ENCODE peak calls at places on chromosome 6, in five cellular contexts. U is stimulated activated CD4-positive, alpha-beta T cell treated with anti-CD3 and anti-CD28 coated beads, Interleukin-12 subunit alpha, Interleukin-12 subunit beta, amount 100 ng/mL, for 48 hours; V is epithelial cell of esophagus; L is activated CD4-positive, alpha-beta T cell treated with anti-CD3 and anti-CD28 coated beads, Interleukin-2, amount 50 U/mL, for 1 hour; B is H9. Y is an unnamed sample.

GRCh38 chr6:31464252-31465184 is 33.4 kb upstream of the MICB start:
- DNase-seq in U (no peak), V (no peak), L (no peak), B (no peak), Y (no peak)

GRCh38 chr6:148747145-148747492 is 289 bp downstream of the UST start:
- DNase-seq in U (no peak), V (no peak), L (no peak), B (no peak), Y (peak; percentile 55)

GRCh38 chr6:92967352-92967751 is 452.0 kb downstream of the EPHA7 start:
- DNase-seq in U (no peak), V (no peak), L (no peak), B (no peak), Y (no peak)

GRCh38 chr6:126252154-126252553 is 87.8 kb upstream of the CENPW start:
- DNase-seq in U (no peak), V (no peak), L (no peak), B (peak; percentile 46), Y (no peak)

GRCh38 chr6:16322666-16323312 is 84.4 kb downstream of the GMPR start:
- DNase-seq in U (peak; percentile 77), V (peak; percentile 92), L (peak; percentile 74), B (peak; percentile 59), Y (peak; percentile 57)

GRCh38 chr6:164068533-164068932 is 654.0 kb downstream of the QKI start:
- DNase-seq in U (no peak), V (no peak), L (no peak), B (no peak), Y (no peak)

GRCh38 chr6:152206072-152206818 is 398.8 kb downstream of the ESR1 start:
- DNase-seq in U (peak; percentile 17), V (peak; percentile 30), L (peak; percentile 48), B (peak; percentile 57), Y (peak; percentile 32)

GRCh38 chr6:100622907-100623692 is 158.4 kb upstream of the SIM1 start:
- DNase-seq in U (no peak), V (peak; percentile 31), L (no peak), B (no peak), Y (peak; percentile 65)

GRCh38 chr6:133067960-133068359 is 173.2 kb upstream of the EYA4 start:
- DNase-seq in U (no peak), V (no peak), L (no peak), B (no peak), Y (no peak)

GRCh38 chr6:4580361-4580760 is 195.8 kb upstream of the CDYL start:
- DNase-seq in U (no peak), V (no peak), L (no peak), B (no peak), Y (no peak)

GRCh38 chr6:33886673-33887144 is 82.9 kb upstream of the MLN start:
- DNase-seq in U (peak; percentile 17), V (peak; percentile 31), L (no peak), B (no peak), Y (peak; percentile 25)

GRCh38 chr6:46925563-46926253 is 4.0 kb upstream of the ADGRF5 start:
- DNase-seq in U (no peak), V (peak; percentile 90), L (no peak), B (no peak), Y (peak; percentile 85)

GRCh38 chr6:11143394-11144371 is 32.2 kb upstream of the ERVFRD-1 start:
- DNase-seq in U (no peak), V (peak; percentile 99), L (no peak), B (no peak), Y (peak; percentile 95)

GRCh38 chr6:17768881-17769280 is 62.2 kb upstream of the NUP153 start:
- DNase-seq in U (no peak), V (no peak), L (no peak), B (no peak), Y (no peak)

GRCh38 chr6:132068766-132069165 is 117.6 kb upstream of the CCN2 start:
- DNase-seq in U (no peak), V (no peak), L (no peak), B (no peak), Y (no peak)

GRCh38 chr6:139395891-139396299 is 21.4 kb upstream of the CITED2 start:
- DNase-seq in U (no peak), V (no peak), L (no peak), B (peak; percentile 70), Y (no peak)

GRCh38 chr6:100461273-100461919 is 3.3 kb downstream of the SIM1 start:
- DNase-seq in U (no peak), V (no peak), L (no peak), B (peak; percentile 69), Y (peak; percentile 42)

GRCh38 chr6:2448826-2449571 is 203.6 kb upstream of the GMDS start:
- DNase-seq in U (no peak), V (peak; percentile 81), L (no peak), B (peak; percentile 67), Y (peak; percentile 82)

Y was measured in MCF 10A.